ENCODE peak calls at places on chromosomes 11 and 22, in eight cellular contexts. P, M, T, U, B, I, R and N are unnamed samples.

GRCh38 chr11:28860898-28861297 is 752.7 kb downstream of the METTL15 start:
- DNase-seq in P (no peak), M (no peak), T (no peak), U (no peak), B (no peak), I (peak), R (no peak), N (no peak)

GRCh38 chr22:19877626-19878339 is 23.1 kb upstream of the GNB1L start:
- DNase-seq in P (no peak), M (no peak), T (no peak), U (peak), B (no peak), I (no peak), R (no peak), N (no peak)

GRCh38 chr11:86291466-86292262 is 10.4 kb upstream of the HIKESHI start:
- DNase-seq in P (no peak), M (peak), T (peak), U (peak), B (peak), I (peak), R (peak), N (peak)

GRCh38 chr11:18204220-18204619 is 31.6 kb downstream of the MRGPRX4 start:
- DNase-seq in P (no peak), M (no peak), T (no peak), U (no peak), B (no peak), I (no peak), R (no peak), N (no peak)

GRCh38 chr11:57338152-57338551 is at the start of gene P2RX3:
- DNase-seq in P (peak), M (no peak), T (no peak), U (no peak), B (no peak), I (no peak), R (no peak), N (no peak)

GRCh38 chr22:46639843-46640242 is 19.7 kb downstream of the GRAMD4 start:
- DNase-seq in P (no peak), M (no peak), T (no peak), U (no peak), B (no peak), I (no peak), R (no peak), N (no peak)

GRCh38 chr11:46381046-46381835 is at the start of gene MDK:
- DNase-seq in P (peak), M (no peak), T (peak), U (peak), B (peak), I (peak), R (no peak), N (peak)

GRCh38 chr22:50176850-50177536 is 6.5 kb downstream of the PANX2 start:
- DNase-seq in P (no peak), M (no peak), T (no peak), U (no peak), B (no peak), I (no peak), R (no peak), N (no peak)

GRCh38 chr11:75891947-75892739 is 77.1 kb downstream of the UVRAG start:
- DNase-seq in P (no peak), M (no peak), T (no peak), U (no peak), B (no peak), I (no peak), R (no peak), N (no peak)

GRCh38 chr11:62472063-62472884 is 53.4 kb downstream of the SCGB1A1 start:
- DNase-seq in P (no peak), M (no peak), T (peak), U (no peak), B (no peak), I (peak), R (peak), N (no peak)

GRCh38 chr11:540583-541432 is 3.5 kb downstream of the LRRC56 start:
- DNase-seq in P (no peak), M (no peak), T (no peak), U (no peak), B (no peak), I (no peak), R (no peak), N (no peak)

GRCh38 chr11:109960831-109961230 is 132.4 kb upstream of the ZC3H12C start:
- DNase-seq in P (no peak), M (no peak), T (no peak), U (no peak), B (no peak), I (peak), R (no peak), N (no peak)

GRCh38 chr11:111936045-111936400 is 1.1 kb upstream of the DIXDC1 start:
- DNase-seq in P (no peak), M (no peak), T (no peak), U (no peak), B (no peak), I (no peak), R (no peak), N (no peak)

GRCh38 chr11:2451916-2452694 is 7.3 kb downstream of the KCNQ1 start:
- DNase-seq in P (peak), M (no peak), T (no peak), U (no peak), B (no peak), I (no peak), R (no peak), N (no peak)

GRCh38 chr11:68117896-68118470 is 3.2 kb downstream of the CHKA start:
- DNase-seq in P (no peak), M (no peak), T (no peak), U (no peak), B (no peak), I (no peak), R (no peak), N (no peak)

GRCh38 chr11:47087801-47088200 is 88.9 kb downstream of the ARFGAP2 start:
- DNase-seq in P (no peak), M (no peak), T (no peak), U (no peak), B (no peak), I (no peak), R (peak), N (no peak)

GRCh38 chr22:35648066-35649025 is at the start of gene APOL6:
- DNase-seq in P (peak), M (peak), T (peak), U (no peak), B (no peak), I (peak), R (peak), N (no peak)

GRCh38 chr11:125329786-125330185 is 165.2 kb downstream of the PKNOX2 start:
- DNase-seq in P (no peak), M (no peak), T (no peak), U (no peak), B (no peak), I (no peak), R (no peak), N (no peak)

GRCh38 chr11:84958295-84958694 is 668.8 kb downstream of the DLG2 start:
- DNase-seq in P (no peak), M (no peak), T (no peak), U (no peak), B (no peak), I (no peak), R (no peak), N (no peak)

GRCh38 chr11:48880021-48880441 is 103.7 kb downstream of the TRIM51G start:
- DNase-seq in P (peak), M (no peak), T (no peak), U (no peak), B (no peak), I (no peak), R (no peak), N (no peak)

GRCh38 chr11:126086248-126086647 is 23.6 kb upstream of the CDON start:
- DNase-seq in P (no peak), M (no peak), T (no peak), U (no peak), B (no peak), I (no peak), R (no peak), N (no peak)

GRCh38 chr11:6655020-6655789 is 404 bp downstream of the DCHS1 start:
- DNase-seq in P (peak), M (peak), T (no peak), U (peak), B (peak), I (peak), R (no peak), N (peak)

GRCh38 chr11:33525789-33526188 is 174.8 kb downstream of the C11orf91 start:
- DNase-seq in P (no peak), M (no peak), T (no peak), U (no peak), B (no peak), I (no peak), R (no peak), N (no peak)

GRCh38 chr11:48162197-48162886 is 54.3 kb upstream of the OR4B1 start:
- DNase-seq in P (no peak), M (no peak), T (no peak), U (no peak), B (no peak), I (no peak), R (no peak), N (no peak)

GRCh38 chr11:129700701-129701100 is 114.9 kb upstream of the TMEM45B start:
- DNase-seq in P (no peak), M (no peak), T (no peak), U (peak), B (no peak), I (peak), R (no peak), N (no peak)

GRCh38 chr11:118277312-118277711 is 13.2 kb upstream of the MPZL2 start:
- DNase-seq in P (no peak), M (no peak), T (peak), U (no peak), B (no peak), I (no peak), R (no peak), N (no peak)

GRCh38 chr11:73965076-73965763 is 14.4 kb downstream of the DNAJB13 start:
- DNase-seq in P (no peak), M (no peak), T (no peak), U (no peak), B (no peak), I (no peak), R (no peak), N (no peak)

GRCh38 chr11:59425131-59425530 is 1.1 kb downstream of the OR5A2 start:
- DNase-seq in P (no peak), M (no peak), T (no peak), U (no peak), B (no peak), I (no peak), R (no peak), N (no peak)

GRCh38 chr11:60957188-60957587 is 5.2 kb upstream of the SLC15A3 start:
- DNase-seq in P (no peak), M (no peak), T (no peak), U (no peak), B (no peak), I (no peak), R (no peak), N (no peak)